ENCODE peak calls at places on chromosomes 3 and 15, in six cellular contexts. E is GM13977; R is activated T-cell treated with anti-CD3 and anti-CD28 coated beads, Interleukin-2, amount 50 U/mL, for 4 hours; F is astrocyte; V is Ammon's horn; L is stimulated activated CD8-positive, alpha-beta memory T cell treated with anti-CD3 and anti-CD28 coated beads, Interleukin-15, amount 100 ng/mL, for 24 hours. G is an unnamed sample.
A peak's percentile ranks its signal among the peaks of the same experiment; 100 is the strongest.

GRCh38 chr15:94793641-94794040 is 562.3 kb downstream of the MCTP2 start:
- DNase-seq in V (no peak), E (no peak), R (no peak), L (no peak), F (peak; percentile 85), G (no peak)

GRCh38 chr15:65375871-65376552 is 1.8 kb downstream of the IGDCC3 start:
- DNase-seq in L (no peak), R (no peak), V (no peak), F (no peak), E (no peak), G (no peak)

GRCh38 chr3:59103552-59103951 is 53.7 kb upstream of the CFAP20DC start:
- DNase-seq in E (no peak), L (no peak), R (no peak), F (no peak), V (no peak), G (no peak)

GRCh38 chr3:190385835-190386688 is 1.9 kb upstream of the CLDN16 start:
- DNase-seq in E (no peak), R (no peak), F (peak; percentile 96), L (no peak), V (peak; percentile 23), G (no peak)

GRCh38 chr15:46855388-46855787 is 861.9 kb upstream of the SEMA6D start:
- DNase-seq in L (no peak), R (no peak), F (no peak), V (no peak), E (no peak), G (no peak)

GRCh38 chr3:37986479-37987314 is 3.9 kb upstream of the VILL start:
- DNase-seq in F (no peak), V (no peak), E (no peak), R (no peak), L (no peak), G (peak; percentile 73)

GRCh38 chr15:79282371-79283251 is at the start of gene ANKRD34C:
- DNase-seq in F (no peak), V (no peak), E (no peak), L (no peak), R (no peak), G (no peak)

GRCh38 chr3:43892535-43892934 is 201.8 kb downstream of the ABHD5 start:
- DNase-seq in R (no peak), V (no peak), L (no peak), E (peak; percentile 66), F (no peak), G (no peak)

G was measured in breast epithelium.